ENCODE peak calls at places on chromosome 17, in eight cellular contexts. I is GM23338, C is SK-N-SH, Y is suprapubic skin, G is stomach, H is upper lobe of left lung, Q is transverse colon, X is breast epithelium. E is an unnamed sample.

GRCh38 chr17:22286337-22287041 is 594.2 kb downstream of the KCNJ18 start:
- DNase-seq in Y (peak; percentile 75), X (no peak), I (no peak), Q (no peak), G (peak; percentile 24), C (no peak), H (peak; percentile 55), E (peak; percentile 80)

GRCh38 chr17:57619061-57619937 is 125.8 kb downstream of the CCDC182 start:
- DNase-seq in Y (peak; percentile 60), C (peak; percentile 55), G (no peak), I (no peak), H (no peak), X (no peak), Q (no peak), E (no peak)

GRCh38 chr17:49637050-49637449 is 40.8 kb downstream of the SPOP start:
- DNase-seq in H (no peak), Q (no peak), Y (no peak), G (no peak), I (no peak), X (no peak), C (no peak), E (no peak)

GRCh38 chr17:55454906-55455474 is 33.4 kb upstream of the MMD start:
- DNase-seq in H (no peak), I (no peak), Y (no peak), C (no peak), Q (no peak), X (no peak), G (no peak), E (no peak)

GRCh38 chr17:73952498-73953205 is 250.8 kb upstream of the RPL38 start:
- DNase-seq in C (peak; percentile 97), G (peak; percentile 36), X (no peak), Y (no peak), I (peak; percentile 71), H (peak; percentile 93), Q (peak; percentile 59), E (no peak)

GRCh38 chr17:17018612-17019429 is 23.4 kb upstream of the MPRIP start:
- DNase-seq in I (no peak), X (peak; percentile 81), Q (peak; percentile 45), H (no peak), Y (no peak), G (peak; percentile 95), C (no peak), E (no peak)

GRCh38 chr17:1090454-1091189 is 89.2 kb downstream of the ABR start:
- DNase-seq in Q (no peak), C (no peak), H (no peak), I (no peak), G (peak; percentile 47), X (no peak), Y (no peak), E (no peak)

GRCh38 chr17:33686171-33686570 is 393.1 kb upstream of the ASIC2 start:
- DNase-seq in C (peak; percentile 32), H (no peak), G (no peak), X (no peak), I (peak; percentile 50), Q (no peak), Y (no peak), E (no peak)

GRCh38 chr17:57708401-57708800 is 36.7 kb downstream of the CCDC182 start:
- DNase-seq in Q (no peak), C (no peak), I (peak; percentile 32), Y (no peak), G (no peak), H (no peak), X (no peak), E (no peak)

GRCh38 chr17:6986676-6987075 is 9.2 kb upstream of the ALOX12 start:
- DNase-seq in Q (no peak), Y (no peak), G (no peak), C (no peak), X (no peak), H (no peak), I (no peak), E (no peak)

GRCh38 chr17:32742686-32743538 is 134.0 kb downstream of the MYO1D start:
- DNase-seq in C (no peak), I (no peak), Y (no peak), Q (no peak), X (no peak), H (no peak), G (no peak), E (no peak)

GRCh38 chr17:35243459-35244204 is 760 bp downstream of the SLFN5 start:
- DNase-seq in C (peak; percentile 12), Q (peak; percentile 55), I (peak; percentile 54), Y (no peak), X (peak; percentile 39), G (peak; percentile 49), H (no peak), E (peak; percentile 94)

GRCh38 chr17:21573961-21574610 is 118.2 kb upstream of the KCNJ18 start:
- DNase-seq in G (peak; percentile 54), X (no peak), Y (no peak), Q (peak; percentile 38), H (peak; percentile 75), I (no peak), C (peak; percentile 81), E (no peak)

GRCh38 chr17:29616300-29617048 is 6.2 kb downstream of the CORO6 start:
- DNase-seq in Y (no peak), H (no peak), C (no peak), Q (no peak), I (peak; percentile 36), X (no peak), G (no peak), E (no peak)

GRCh38 chr17:7842380-7842949 is 8.4 kb downstream of the KDM6B start:
- DNase-seq in I (no peak), C (no peak), Q (peak; percentile 82), G (peak; percentile 77), X (peak; percentile 71), Y (no peak), H (peak; percentile 93), E (peak; percentile 94)

GRCh38 chr17:4267402-4267801 is 3.6 kb upstream of the ANKFY1 start:
- DNase-seq in X (no peak), H (no peak), C (no peak), I (no peak), Q (no peak), Y (no peak), G (no peak), E (no peak)

GRCh38 chr17:20051624-20052023 is 42.5 kb downstream of the SPECC1 start:
- DNase-seq in C (no peak), Q (no peak), I (no peak), Y (no peak), X (no peak), H (no peak), G (no peak), E (no peak)

GRCh38 chr17:81566461-81567126 is 14.4 kb upstream of the FAAP100 start:
- DNase-seq in Q (peak; percentile 73), X (peak; percentile 45), Y (no peak), G (peak; percentile 84), C (peak; percentile 70), H (no peak), I (no peak), E (no peak)
- TF ChIP-seq POLR2AphosphoS5 in Q (peak; percentile 54), X (peak; percentile 36), Y (no peak), G (peak; percentile 61), C (peak; percentile 60), H (no peak), I (no peak), E (peak; percentile 59)

DNA sequence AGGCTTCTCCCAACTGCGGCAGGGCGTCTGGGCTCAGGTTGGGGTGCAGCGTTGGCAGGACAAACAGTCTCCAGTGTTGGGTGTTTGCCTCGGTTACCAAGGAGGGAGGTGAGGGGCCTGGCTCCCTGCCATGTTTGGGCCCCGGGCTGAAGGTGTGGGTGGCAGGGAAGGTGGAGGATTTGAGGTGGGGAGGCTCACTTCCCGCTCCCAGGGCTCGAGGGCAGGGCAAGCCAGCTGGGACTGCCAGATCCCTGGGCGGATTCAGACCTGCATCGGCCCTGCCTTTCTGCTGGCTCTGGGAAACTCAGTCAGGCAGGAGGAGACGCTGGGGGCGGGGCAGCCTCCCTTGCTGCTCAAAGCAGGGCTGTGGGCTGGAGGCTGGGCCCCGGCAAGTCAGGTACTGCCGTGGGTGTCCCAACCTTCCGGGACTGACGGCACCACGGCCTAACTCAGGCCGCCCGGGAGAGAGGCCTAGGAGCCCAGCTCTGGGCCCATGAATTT is 31.3 kb upstream of the KRT17 start:
- DNase-seq in I (peak; percentile 72), X (peak; percentile 99), G (peak; percentile 92), H (peak; percentile 89), Y (peak; percentile 92), Q (peak; percentile 94), C (no peak), E (no peak)
- TF ChIP-seq POLR2AphosphoS5 in I (no peak), X (peak; percentile 94), G (peak; percentile 87), H (peak; percentile 51), Y (peak; percentile 24), Q (no peak), C (no peak), E (no peak)

GRCh38 chr17:38844261-38844757 is 9.2 kb downstream of the RPL23 start:
- DNase-seq in Q (peak; percentile 41), H (no peak), I (peak; percentile 11), X (peak; percentile 46), Y (no peak), G (peak; percentile 35), C (no peak), E (no peak)
- TF ChIP-seq POLR2AphosphoS5 in Q (no peak), H (no peak), I (no peak), X (no peak), Y (no peak), G (no peak), C (no peak), E (no peak)

GRCh38 chr17:40600486-40601046 is 35.3 kb upstream of the CCR7 start:
- DNase-seq in Y (no peak), C (no peak), I (no peak), G (no peak), X (no peak), H (no peak), Q (no peak), E (no peak)

GRCh38 chr17:40597168-40598020 is 32.1 kb upstream of the CCR7 start:
- DNase-seq in I (no peak), Y (no peak), Q (no peak), G (no peak), C (no peak), X (no peak), H (no peak), E (peak; percentile 57)

GRCh38 chr17:40598021-40598927 is 33.0 kb upstream of the CCR7 start:
- DNase-seq in Q (no peak), I (no peak), H (no peak), X (no peak), G (no peak), Y (no peak), C (no peak), E (peak; percentile 74)

GRCh38 chr17:40596261-40596919 is 31.1 kb upstream of the CCR7 start:
- DNase-seq in H (no peak), Y (no peak), G (no peak), Q (no peak), X (no peak), C (peak; percentile 32), I (peak; percentile 54), E (peak; percentile 21)

DNA sequence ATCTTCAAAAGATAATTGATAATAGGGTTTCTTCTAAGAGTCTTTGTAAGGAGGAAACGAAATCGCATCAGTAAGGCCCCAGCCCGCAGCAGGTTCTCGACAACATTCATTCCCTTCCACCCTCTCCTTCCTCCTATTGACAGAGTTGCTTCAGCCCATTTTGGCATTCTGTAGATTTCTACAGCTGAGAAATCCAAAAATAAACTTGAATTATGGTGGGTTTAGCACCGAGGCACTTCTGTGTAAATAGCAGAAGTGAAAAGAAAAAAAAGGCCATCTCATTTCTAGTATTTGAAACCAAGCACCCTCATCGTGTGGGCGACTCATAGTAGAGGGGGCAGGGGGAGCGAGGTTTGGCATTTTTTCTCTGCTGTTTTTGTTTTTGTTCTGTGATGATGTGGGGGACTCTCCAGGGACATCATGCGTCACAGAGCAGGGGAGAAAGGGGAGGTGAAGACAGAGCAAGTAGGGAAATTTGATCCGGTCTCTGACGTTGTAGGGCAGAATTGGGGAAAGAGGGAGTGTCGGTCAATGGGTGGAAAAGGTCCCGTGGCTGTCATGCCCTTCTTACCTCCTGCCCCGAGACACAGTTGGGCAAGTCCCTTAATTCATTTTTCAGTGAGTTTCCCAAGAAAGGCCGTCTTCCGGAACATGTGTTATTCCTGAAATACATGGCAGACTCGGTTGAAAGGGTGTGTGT is 33.8 kb upstream of the CCR7 start:
- DNase-seq in G (no peak), I (no peak), C (no peak), X (peak; percentile 45), Y (no peak), H (no peak), Q (peak; percentile 41), E (peak; percentile 89)
- TF ChIP-seq POLR2AphosphoS5 in G (no peak), I (no peak), C (no peak), X (peak; percentile 66), Y (no peak), H (no peak), Q (no peak), E (peak; percentile 12)

E was measured in esophagus muscularis mucosa.